ENCODE peak calls at places on chromosomes 12 and 14, in four cellular contexts. Y is IMR-90, Q is mesendoderm, J is H1. C is an unnamed sample.
A peak's percentile ranks its signal among the peaks of the same experiment; 100 is the strongest.

GRCh38 chr12:120199595-120200306 is 1.2 kb downstream of the RPLP0 start:
- DNase-seq in Y (peak; percentile 77), Q (no peak), J (no peak), C (no peak)

GRCh38 chr12:50283924-50284236 is 560 bp upstream of the LIMA1 start:
- DNase-seq in Y (no peak), Q (no peak), J (no peak), C (no peak)

GRCh38 chr14:46215801-46216200 is 435.8 kb downstream of the RPL10L start:
- DNase-seq in Y (no peak), Q (no peak), J (no peak), C (no peak)

GRCh38 chr14:90397401-90398314 is 829 bp downstream of the CALM1 start:
- DNase-seq in Y (peak; percentile 24), Q (peak; percentile 57), J (peak; percentile 65), C (peak; percentile 53)

GRCh38 chr14:80390911-80391310 is 179.6 kb upstream of the DIO2 start:
- DNase-seq in Y (peak; percentile 51), Q (peak; percentile 58), J (no peak), C (no peak)

GRCh38 chr12:55845785-55846496 is 3.2 kb upstream of the MMP19 start:
- DNase-seq in Y (no peak), Q (no peak), J (no peak), C (no peak)

GRCh38 chr12:106223485-106224391 is 24.1 kb downstream of the CKAP4 start:
- DNase-seq in Y (peak; percentile 54), Q (peak; percentile 77), J (peak; percentile 92), C (peak; percentile 88)

GRCh38 chr12:68350753-68351152 is 18.6 kb upstream of the MDM1 start:
- DNase-seq in Y (peak; percentile 41), Q (no peak), J (no peak), C (no peak)

GRCh38 chr12:80040075-80040738 is 59.1 kb upstream of the OTOGL start:
- DNase-seq in Y (peak; percentile 49), Q (no peak), J (no peak), C (no peak)

GRCh38 chr12:57299514-57300016 is 48.6 kb upstream of the STAC3 start:
- DNase-seq in Y (peak; percentile 37), Q (peak; percentile 3), J (no peak), C (no peak)

GRCh38 chr14:60647081-60647836 is 2.0 kb downstream of the SIX1 start:
- DNase-seq in Y (peak; percentile 69), Q (peak; percentile 77), J (peak; percentile 74), C (peak; percentile 66)

GRCh38 chr14:73763396-73763795 is 49.2 kb upstream of the PNMA1 start:
- DNase-seq in Y (no peak), Q (no peak), J (no peak), C (no peak)

GRCh38 chr14:70779667-70780066 is 29.6 kb downstream of the MAP3K9 start:
- DNase-seq in Y (no peak), Q (no peak), J (no peak), C (no peak)

GRCh38 chr14:44649056-44649455 is 142.0 kb upstream of the FSCB start:
- DNase-seq in Y (no peak), Q (no peak), J (no peak), C (no peak)

GRCh38 chr14:20412422-20412821 is 879 bp downstream of the TEP1 start:
- DNase-seq in Y (no peak), Q (no peak), J (no peak), C (no peak)

GRCh38 chr12:48988030-48988649 is 10.0 kb downstream of the WNT1 start:
- DNase-seq in Y (peak; percentile 37), Q (peak; percentile 79), J (peak; percentile 98), C (peak; percentile 92)

GRCh38 chr14:30993071-30993470 is 32.4 kb upstream of the AP4S1 start:
- DNase-seq in Y (no peak), Q (no peak), J (no peak), C (no peak)

GRCh38 chr12:105084251-105085250 is at the start of gene ALDH1L2:
- DNase-seq in Y (peak; percentile 87), Q (peak; percentile 94), J (peak; percentile 99), C (peak; percentile 98)

GRCh38 chr14:53391631-53392030 is 238.5 kb upstream of the DDHD1 start:
- DNase-seq in Y (peak; percentile 90), Q (no peak), J (no peak), C (no peak)

GRCh38 chr14:24238123-24238522 is 4.3 kb downstream of the TINF2 start:
- DNase-seq in Y (no peak), Q (peak; percentile 7), J (no peak), C (no peak)

GRCh38 chr14:31961881-31962280 is 115.2 kb upstream of the ARHGAP5 start:
- DNase-seq in Y (no peak), Q (peak; percentile 20), J (no peak), C (no peak)

GRCh38 chr14:24095196-24096068 is 1.3 kb downstream of the PCK2 start:
- DNase-seq in Y (peak; percentile 44), Q (peak; percentile 94), J (peak; percentile 71), C (peak; percentile 87)

GRCh38 chr14:104462651-104463630 is 116.6 kb upstream of the C14orf180 start:
- DNase-seq in Y (no peak), Q (no peak), J (peak; percentile 33), C (peak; percentile 17)

GRCh38 chr12:13478650-13479181 is 282.2 kb downstream of the EMP1 start:
- DNase-seq in Y (no peak), Q (no peak), J (no peak), C (no peak)
- H3K23ac ChIP-seq in Y (no peak overlapping the region), Q (no peak overlapping the region), J (no peak overlapping the region), C (no peak overlapping the region)

DNA sequence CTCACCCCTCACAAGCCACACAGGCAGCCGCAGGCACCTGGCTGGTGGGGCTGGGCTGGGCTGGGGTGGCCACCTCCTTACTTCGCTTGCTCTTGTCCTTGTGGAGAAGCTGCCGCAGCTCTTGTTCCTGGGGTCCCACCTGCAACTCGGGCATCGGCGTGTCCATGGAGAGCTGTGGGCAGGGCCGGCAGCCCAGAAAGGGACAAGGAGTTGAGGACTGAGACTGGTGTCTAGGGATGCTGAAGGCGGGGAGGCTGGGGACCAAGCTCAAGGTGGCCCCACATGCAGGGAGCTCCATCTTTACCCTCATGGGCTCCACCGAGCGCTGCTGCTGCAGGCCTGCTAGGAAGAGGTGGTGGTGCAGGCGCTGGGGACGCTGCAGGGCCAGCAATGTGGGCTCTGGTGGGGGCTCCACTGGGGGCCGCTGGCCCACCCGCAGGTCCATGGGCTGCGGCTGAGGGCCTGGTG is 21.2 kb downstream of the HDAC7 start:
- DNase-seq in Y (no peak), Q (no peak), J (no peak), C (no peak)
- H4K5ac ChIP-seq in Y (no peak overlapping the region), Q (no peak overlapping the region), J (no peak overlapping the region), C (no peak overlapping the region)

DNA sequence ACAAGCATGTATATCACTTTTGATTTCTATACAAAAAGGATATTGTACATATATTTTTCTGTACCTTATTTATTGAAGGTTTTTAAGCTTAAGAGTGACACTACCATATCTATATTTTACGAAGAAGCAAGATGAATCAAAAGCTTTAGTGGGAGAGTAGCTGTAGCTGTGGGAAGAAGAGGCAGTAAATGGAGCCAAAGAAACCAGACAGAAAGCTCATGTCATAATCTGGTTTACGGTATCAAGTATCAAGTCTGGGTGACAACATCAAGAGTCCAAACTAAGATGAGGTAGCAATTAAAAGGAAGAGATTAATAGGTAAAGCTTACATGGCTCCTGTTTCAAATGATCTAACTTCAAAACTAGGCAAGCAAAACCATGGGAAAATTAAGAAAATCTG is 54.8 kb downstream of the CEP83 start:
- DNase-seq in Y (no peak), Q (no peak), J (no peak), C (no peak)
- H3K27ac ChIP-seq in Y (no peak overlapping the region), Q (no peak overlapping the region), J (no peak overlapping the region), C (no peak overlapping the region)

DNA sequence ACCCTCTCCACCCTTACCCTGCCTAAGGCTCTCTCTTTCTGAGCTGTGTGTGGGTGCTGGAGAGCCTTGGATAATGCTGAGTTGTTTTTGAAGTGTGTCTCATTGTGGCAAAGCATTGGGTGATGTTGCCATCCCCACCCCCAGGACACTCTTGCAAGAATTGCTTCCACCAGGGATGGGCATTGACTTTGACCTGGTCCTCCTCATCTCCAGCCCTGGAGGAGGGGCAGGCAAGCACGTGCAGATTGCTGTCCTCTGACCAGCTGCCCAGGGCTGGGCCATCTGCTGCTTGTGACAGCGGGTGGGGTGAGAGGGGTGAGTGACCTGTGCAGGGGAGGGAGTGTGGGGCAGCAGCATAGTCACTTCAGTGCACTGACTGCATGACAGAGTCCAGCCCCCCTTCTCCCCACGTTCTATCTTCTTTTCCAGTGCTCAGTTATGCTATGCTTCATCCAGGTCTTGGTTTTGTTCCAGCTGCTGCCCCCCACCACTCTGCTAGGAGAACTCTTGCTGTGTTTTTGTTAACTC is 26.2 kb downstream of the SUSD6 start:
- DNase-seq in Y (no peak), Q (no peak), J (no peak), C (no peak)
- H3K23ac ChIP-seq in Y (peak overlapping the region; percentile 26), Q (no peak overlapping the region), J (no peak overlapping the region), C (no peak overlapping the region)

GRCh38 chr12:115455268-115455681 is 771.3 kb upstream of the TBX3 start:
- DNase-seq in Y (no peak), Q (peak; percentile 79), J (no peak), C (no peak)
- H4K5ac ChIP-seq in Y (no peak overlapping the region), Q (no peak overlapping the region), J (no peak overlapping the region), C (no peak overlapping the region)

DNA sequence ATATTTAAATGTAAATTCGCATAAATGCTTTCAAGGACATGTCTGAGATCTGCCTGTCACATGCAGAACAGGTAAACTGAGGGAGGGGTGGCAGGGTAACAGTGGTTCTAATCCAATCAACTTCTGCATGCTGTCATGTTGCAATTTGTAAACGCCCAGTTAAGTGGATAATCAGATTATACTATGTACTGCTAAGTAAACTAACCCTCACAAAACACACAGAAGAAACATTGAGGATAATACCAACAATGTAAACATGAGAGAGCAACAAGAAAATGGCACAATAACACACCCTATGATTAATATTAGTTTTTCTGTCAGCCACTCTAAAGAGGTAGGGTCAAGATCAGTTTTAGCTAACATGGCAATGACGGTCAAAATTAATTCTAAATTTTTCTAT is 123.7 kb downstream of the KIF21A start:
- DNase-seq in Y (no peak), Q (no peak), J (no peak), C (no peak)
- H3K27ac ChIP-seq in Y (no peak overlapping the region), Q (no peak overlapping the region), J (no peak overlapping the region), C (no peak overlapping the region)

GRCh38 chr12:131054345-131055092 is 100.8 kb downstream of the ADGRD1 start:
- DNase-seq in Y (no peak), Q (no peak), J (no peak), C (no peak)
- H3K23ac ChIP-seq in Y (no peak overlapping the region), Q (no peak overlapping the region), J (no peak overlapping the region), C (no peak overlapping the region)

GRCh38 chr12:1645819-1646218 is 16.8 kb downstream of the WNT5B start:
- DNase-seq in Y (no peak), Q (no peak), J (no peak), C (no peak)

GRCh38 chr12:1644523-1645438 is 15.8 kb downstream of the WNT5B start:
- DNase-seq in Y (peak; percentile 91), Q (no peak), J (no peak), C (no peak)

GRCh38 chr12:1642513-1642912 is 13.5 kb downstream of the WNT5B start:
- DNase-seq in Y (no peak), Q (peak; percentile 81), J (no peak), C (no peak)

GRCh38 chr12:1643056-1643455 is 14.0 kb downstream of the WNT5B start:
- DNase-seq in Y (no peak), Q (peak; percentile 72), J (no peak), C (no peak)

GRCh38 chr12:1644113-1644512 is 15.1 kb downstream of the WNT5B start:
- DNase-seq in Y (no peak), Q (no peak), J (no peak), C (no peak)
- H4K5ac ChIP-seq in Y (no peak overlapping the region), Q (no peak overlapping the region), J (no peak overlapping the region), C (no peak overlapping the region)

C was measured in H9.